ENCODE peak calls at places on chromosome 21, in seven cellular contexts. U is CD4-positive, CD25-positive, alpha-beta regulatory T cell; Z is smooth muscle cell of the brain vasculature; K is mucosa of gallbladder; H is central memory CD4-positive, alpha-beta T cell; W is NCI-H1092; O is Calu3. B is an unnamed sample.

GRCh38 chr21:28066051-28066450 is 926.6 kb downstream of the LTN1 start:
- DNase-seq in U (no peak), Z (no peak), K (no peak), H (no peak), W (no peak), O (no peak), B (no peak)

GRCh38 chr21:45869121-45870007 is 112.2 kb upstream of the COL6A1 start:
- DNase-seq in U (no peak), Z (no peak), K (no peak), H (no peak), W (no peak), O (no peak), B (no peak)

GRCh38 chr21:43573921-43574320 is 85.4 kb downstream of the HSF2BP start:
- DNase-seq in U (no peak), Z (no peak), K (no peak), H (no peak), W (no peak), O (no peak), B (no peak)

GRCh38 chr21:25584833-25585232 is 22.4 kb downstream of the MRPL39 start:
- DNase-seq in U (no peak), Z (no peak), K (no peak), H (no peak), W (no peak), O (no peak), B (no peak)

GRCh38 chr21:31732891-31733520 is 1.1 kb upstream of the SCAF4 start:
- DNase-seq in U (no peak), Z (no peak), K (no peak), H (no peak), W (peak; percentile 25), O (no peak), B (peak; percentile 6)

GRCh38 chr21:39601194-39601940 is 11.4 kb upstream of the B3GALT5 start:
- DNase-seq in U (no peak), Z (no peak), K (no peak), H (no peak), W (no peak), O (no peak), B (no peak)

GRCh38 chr21:36697473-36698159 is 1.3 kb upstream of the SIM2 start:
- DNase-seq in U (no peak), Z (no peak), K (no peak), H (no peak), W (no peak), O (no peak), B (no peak)

GRCh38 chr21:35641271-35642016 is 418.9 kb downstream of the SETD4 start:
- DNase-seq in U (no peak), Z (no peak), K (no peak), H (no peak), W (no peak), O (no peak), B (no peak)

GRCh38 chr21:42406201-42406601 is 2.5 kb downstream of the UBASH3A start:
- DNase-seq in U (peak; percentile 39), Z (no peak), K (no peak), H (peak; percentile 65), W (no peak), O (no peak), B (no peak)

GRCh38 chr21:15687208-15687607 is 42.6 kb upstream of the USP25 start:
- DNase-seq in U (no peak), Z (no peak), K (no peak), H (no peak), W (no peak), O (no peak), B (no peak)

GRCh38 chr21:46454634-46455390 is 3.9 kb upstream of the DIP2A start:
- DNase-seq in U (no peak), Z (no peak), K (no peak), H (no peak), W (no peak), O (no peak), B (no peak)

GRCh38 chr21:46226146-46226545 is 2.4 kb downstream of the LSS start:
- DNase-seq in U (no peak), Z (no peak), K (no peak), H (no peak), W (no peak), O (no peak), B (no peak)

GRCh38 chr21:45433301-45433700 is 28.3 kb downstream of the COL18A1 start:
- DNase-seq in U (no peak), Z (no peak), K (no peak), H (no peak), W (no peak), O (no peak), B (no peak)

GRCh38 chr21:31908106-31909031 is 35.5 kb downstream of the HUNK start:
- DNase-seq in U (no peak), Z (no peak), K (peak; percentile 40), H (no peak), W (no peak), O (peak; percentile 74), B (no peak)

GRCh38 chr21:26130249-26130896 is 40.2 kb downstream of the APP start:
- DNase-seq in U (no peak), Z (no peak), K (no peak), H (no peak), W (no peak), O (no peak), B (no peak)

GRCh38 chr21:19535356-19535755 is 1131.8 kb upstream of the TMPRSS15 start:
- DNase-seq in U (no peak), Z (no peak), K (no peak), H (no peak), W (no peak), O (no peak), B (no peak)

GRCh38 chr21:34761758-34762330 is 93.0 kb downstream of the CLIC6 start:
- DNase-seq in U (no peak), Z (no peak), K (no peak), H (no peak), W (no peak), O (no peak), B (no peak)

GRCh38 chr21:38266732-38267131 is 9.9 kb downstream of the KCNJ15 start:
- DNase-seq in U (no peak), Z (no peak), K (no peak), H (no peak), W (no peak), O (no peak), B (peak; percentile 14)

GRCh38 chr21:44735821-44736220 is 24.4 kb upstream of the TSPEAR start:
- DNase-seq in U (no peak), Z (no peak), K (no peak), H (no peak), W (no peak), O (no peak), B (no peak)

GRCh38 chr21:34651642-34652041 is 17.2 kb upstream of the CLIC6 start:
- DNase-seq in U (no peak), Z (no peak), K (no peak), H (no peak), W (no peak), O (no peak), B (no peak)

GRCh38 chr21:44926364-44927101 is 5.8 kb upstream of the ITGB2 start:
- DNase-seq in U (peak; percentile 54), Z (no peak), K (no peak), H (peak; percentile 73), W (no peak), O (no peak), B (peak; percentile 21)

GRCh38 chr21:15010645-15011044 is 54.2 kb downstream of the NRIP1 start:
- DNase-seq in U (no peak), Z (no peak), K (no peak), H (no peak), W (no peak), O (no peak), B (no peak)

GRCh38 chr21:28867401-28867800 is 125.3 kb downstream of the LTN1 start:
- DNase-seq in U (no peak), Z (no peak), K (no peak), H (no peak), W (no peak), O (no peak), B (no peak)

GRCh38 chr21:30468912-30469812 is 11.0 kb downstream of the KRTAP19-1 start:
- DNase-seq in U (no peak), Z (no peak), K (no peak), H (no peak), W (no peak), O (no peak), B (no peak)

GRCh38 chr21:33751533-33751932 is 109.2 kb downstream of the ITSN1 start:
- DNase-seq in U (no peak), Z (no peak), K (no peak), H (no peak), W (no peak), O (no peak), B (no peak)

GRCh38 chr21:38538353-38538752 is 40.1 kb upstream of the ERG start:
- DNase-seq in U (no peak), Z (no peak), K (no peak), H (no peak), W (no peak), O (no peak), B (no peak)

GRCh38 chr21:46622226-46622625 is 13.2 kb upstream of the PRMT2 start:
- DNase-seq in U (no peak), Z (peak; percentile 93), K (peak; percentile 29), H (peak; percentile 80), W (no peak), O (peak; percentile 75), B (no peak)

GRCh38 chr21:46188226-46189212 is 4.3 kb upstream of the SPATC1L start:
- DNase-seq in U (no peak), Z (peak; percentile 24), K (peak; percentile 57), H (no peak), W (no peak), O (peak; percentile 29), B (peak; percentile 39)

GRCh38 chr21:30981403-30981802 is 56.9 kb downstream of the KRTAP19-8 start:
- DNase-seq in U (no peak), Z (no peak), K (no peak), H (no peak), W (no peak), O (no peak), B (no peak)

GRCh38 chr21:29008373-29008772 is 10.8 kb downstream of the RWDD2B start:
- DNase-seq in U (no peak), Z (no peak), K (no peak), H (no peak), W (no peak), O (no peak), B (no peak)

GRCh38 chr21:38440746-38441145 is 57.5 kb downstream of the ERG start:
- DNase-seq in U (no peak), Z (no peak), K (no peak), H (no peak), W (no peak), O (no peak), B (peak; percentile 2)

GRCh38 chr21:45867671-45868081 is 113.9 kb upstream of the COL6A1 start:
- DNase-seq in U (no peak), Z (no peak), K (no peak), H (no peak), W (no peak), O (no peak), B (no peak)

GRCh38 chr21:45084121-45084520 is 9.7 kb downstream of the ADARB1 start:
- DNase-seq in U (no peak), Z (no peak), K (no peak), H (no peak), W (no peak), O (no peak), B (no peak)

GRCh38 chr21:39016740-39017315 is 166.4 kb downstream of the PSMG1 start:
- DNase-seq in U (no peak), Z (no peak), K (no peak), H (no peak), W (no peak), O (no peak), B (no peak)

GRCh38 chr21:36572091-36572490 is 92.2 kb upstream of the CLDN14 start:
- DNase-seq in U (no peak), Z (no peak), K (no peak), H (no peak), W (no peak), O (no peak), B (no peak)

GRCh38 chr21:46193829-46194373 is 9.6 kb upstream of the SPATC1L start:
- DNase-seq in U (no peak), Z (no peak), K (no peak), H (no peak), W (no peak), O (no peak), B (no peak)

GRCh38 chr21:42409366-42409765 is 5.7 kb downstream of the UBASH3A start:
- DNase-seq in U (no peak), Z (no peak), K (no peak), H (no peak), W (no peak), O (no peak), B (no peak)

GRCh38 chr21:38839683-38840286 is 34.1 kb downstream of the ETS2 start:
- DNase-seq in U (no peak), Z (peak; percentile 65), K (no peak), H (no peak), W (no peak), O (no peak), B (peak; percentile 42)

B was measured in ACHN.